ENCODE peak calls at places on chromosomes 7 and 10, in seven cellular contexts. K is CD4-positive, alpha-beta T cell; V is tibial nerve; H is esophagus squamous epithelium; W is A549; E is MCF 10A; P is WTC11. A is an unnamed sample.

GRCh38 chr7:42964849-42965805 is 33.0 kb downstream of the MRPL32 start:
- DNase-seq in E (peak; percentile 55), H (no peak), K (no peak), P (no peak), W (no peak), V (no peak), A (no peak)

GRCh38 chr10:92590623-92591549 is 2.0 kb upstream of the KIF11 start:
- DNase-seq in P (peak; percentile 35), W (peak; percentile 77), K (no peak), V (peak; percentile 72), H (no peak), E (peak; percentile 49), A (peak; percentile 43)

GRCh38 chr10:14409247-14409646 is 78.5 kb upstream of the FRMD4A start:
- DNase-seq in H (no peak), V (no peak), K (no peak), E (no peak), W (no peak), P (no peak), A (no peak)

GRCh38 chr10:90149563-90149962 is 448.2 kb downstream of the KIF20B start:
- DNase-seq in H (no peak), W (no peak), V (no peak), K (no peak), P (no peak), E (no peak), A (no peak)

GRCh38 chr7:116806046-116806944 is 56.1 kb upstream of the CAPZA2 start:
- DNase-seq in W (no peak), H (no peak), K (no peak), P (no peak), V (no peak), E (no peak), A (no peak)

GRCh38 chr7:192035-192649 is at the start of gene FAM20C:
- DNase-seq in W (peak; percentile 80), H (no peak), K (peak; percentile 47), V (peak; percentile 77), P (peak; percentile 54), E (peak; percentile 84), A (peak; percentile 74)

GRCh38 chr7:76234931-76235441 is 33.3 kb downstream of the SRRM3 start:
- DNase-seq in H (no peak), V (peak; percentile 19), K (peak; percentile 71), P (peak; percentile 98), W (peak; percentile 87), E (peak; percentile 41), A (peak; percentile 69)

GRCh38 chr10:109966961-109967738 is 40.6 kb upstream of the ADD3 start:
- DNase-seq in V (no peak), H (no peak), P (no peak), E (no peak), K (no peak), W (peak; percentile 23), A (no peak)

GRCh38 chr10:124745678-124746077 is 1.5 kb upstream of the FAM53B start:
- DNase-seq in W (peak; percentile 67), H (no peak), E (peak; percentile 49), K (no peak), V (peak; percentile 45), P (no peak), A (no peak)

GRCh38 chr7:157228864-157229422 is 90.2 kb downstream of the UBE3C start:
- DNase-seq in W (peak; percentile 53), K (peak; percentile 45), H (no peak), E (peak; percentile 42), P (peak; percentile 66), V (no peak), A (no peak)
- TF ChIP-seq CTCF in W (peak; percentile 42), K (peak; percentile 12), H (no peak), E (no peak), P (no peak), V (no peak), A (no peak)

DNA sequence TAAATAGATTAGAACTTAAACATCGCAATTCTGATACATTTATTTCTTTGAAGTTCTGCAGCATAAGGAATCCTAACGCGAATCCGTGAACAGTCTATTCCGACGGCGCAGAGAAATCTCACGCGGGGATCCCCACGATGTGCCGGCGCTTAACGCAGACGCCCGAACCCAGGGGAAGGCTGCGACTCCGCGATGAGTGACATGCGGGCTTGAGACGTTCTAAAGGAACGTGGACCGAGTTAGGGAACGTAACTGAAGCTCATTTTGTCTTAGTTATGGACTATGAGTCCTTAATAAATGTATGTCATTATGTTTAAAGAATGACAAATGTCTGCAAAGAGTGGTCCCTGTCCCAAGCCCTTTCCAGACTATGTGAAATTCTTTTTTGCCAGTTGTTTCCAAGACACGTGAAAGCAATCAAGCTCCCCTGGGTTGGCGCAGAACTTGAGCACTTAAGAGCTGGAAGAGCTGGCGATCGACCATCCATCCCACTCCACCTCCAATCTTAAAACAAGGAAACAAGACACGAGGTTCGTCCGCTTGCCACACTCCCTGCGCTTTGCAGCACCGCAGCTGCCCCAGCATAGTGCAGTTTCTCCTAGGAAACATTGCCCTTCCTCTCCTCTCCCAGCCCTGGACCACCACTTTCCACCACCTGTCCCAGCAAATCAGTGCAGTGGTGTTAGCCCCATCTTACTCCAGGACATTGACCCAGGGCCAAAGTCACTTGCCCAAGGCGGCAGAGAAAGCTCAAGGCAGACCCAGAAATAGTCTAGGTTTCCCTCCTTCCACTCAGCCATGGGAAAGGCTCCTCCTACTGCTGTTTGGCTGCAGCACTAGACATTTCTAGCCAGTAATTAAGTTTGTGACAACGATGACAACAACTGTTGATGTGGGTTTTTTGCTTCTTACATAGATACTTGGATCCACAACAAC is 1.2 kb upstream of the PARD3 start:
- DNase-seq in V (no peak), W (peak; percentile 44), H (no peak), E (no peak), P (peak; percentile 18), K (no peak), A (no peak)
- TF ChIP-seq CTCF in V (no peak), W (no peak), H (no peak), E (no peak), P (no peak), K (no peak), A (no peak)

GRCh38 chr10:102384053-102384452 is 11.5 kb upstream of the NFKB2 start:
- DNase-seq in P (peak; percentile 72), E (no peak), K (no peak), V (no peak), W (no peak), H (no peak), A (no peak)
- TF ChIP-seq CTCF in P (no peak), E (no peak), K (no peak), V (no peak), W (no peak), H (no peak), A (no peak)

DNA sequence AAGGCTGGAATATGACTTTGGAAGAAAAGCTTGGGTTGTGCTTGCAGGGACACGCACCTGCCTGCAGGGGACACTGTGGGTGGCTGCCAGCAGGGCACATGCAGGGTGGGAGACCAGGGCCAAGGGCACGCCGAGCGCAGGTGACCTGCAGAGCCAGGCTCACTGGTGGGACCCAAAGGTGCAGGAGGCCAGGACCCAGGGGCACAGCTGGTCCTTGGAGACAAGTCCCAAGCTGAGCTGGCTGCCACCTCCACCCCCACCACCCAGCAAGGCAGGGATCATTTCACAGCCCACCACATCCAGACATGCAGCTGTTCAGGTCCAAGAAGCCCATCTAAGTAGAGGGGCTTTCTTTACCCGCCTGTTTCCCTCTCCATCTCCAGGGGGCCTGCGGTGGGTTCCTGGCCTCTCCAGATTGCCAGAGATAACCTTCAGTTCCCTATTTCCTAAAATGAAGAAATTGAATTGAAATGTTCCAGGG is 13.8 kb upstream of the CLIP2 start:
- DNase-seq in W (peak; percentile 62), K (no peak), E (no peak), V (no peak), P (peak; percentile 74), H (no peak), A (no peak)
- TF ChIP-seq CTCF in W (peak; percentile 51), K (no peak), E (peak; percentile 37), V (peak; percentile 14), P (peak; percentile 87), H (peak; percentile 25), A (peak; percentile 30)

GRCh38 chr10:97863808-97864207 is 14.2 kb downstream of the GOLGA7B start:
- DNase-seq in W (no peak), E (no peak), P (no peak), H (no peak), V (no peak), K (no peak), A (no peak)

GRCh38 chr10:97866524-97867219 is 17.0 kb downstream of the GOLGA7B start:
- DNase-seq in V (no peak), H (no peak), P (no peak), W (no peak), E (no peak), K (no peak), A (no peak)

GRCh38 chr10:97867220-97867800 is 17.7 kb downstream of the GOLGA7B start:
- DNase-seq in V (no peak), K (no peak), P (no peak), E (no peak), W (no peak), H (no peak), A (no peak)

GRCh38 chr10:97868134-97868685 is 18.6 kb downstream of the GOLGA7B start:
- DNase-seq in V (no peak), P (no peak), K (no peak), H (no peak), E (no peak), W (no peak), A (no peak)

GRCh38 chr10:97865488-97865887 is 15.8 kb downstream of the GOLGA7B start:
- DNase-seq in W (no peak), E (no peak), H (no peak), P (no peak), V (no peak), K (no peak), A (no peak)
- TF ChIP-seq CTCF in W (no peak), E (no peak), H (no peak), P (no peak), V (no peak), K (no peak), A (no peak)